ENCODE peak calls at places on chromosomes 11 and 22, in six cellular contexts. One of them, this sample, is unnamed.

GRCh38 chr11:129639300-129639699 is 176.3 kb upstream of the TMEM45B start:
- DNase-seq in left ventricle myocardium inferior: no peak
- DNase-seq in fibroblast of lung: peak
- DNase-seq in PC-3: peak
- DNase-seq in HCT116: peak
- DNase-seq in heart right ventricle: no peak
- DNase-seq in this sample: peak

GRCh38 chr22:23074451-23074850 is 4.1 kb downstream of the GNAZ start:
- DNase-seq in left ventricle myocardium inferior: peak
- DNase-seq in fibroblast of lung: no peak
- DNase-seq in PC-3: no peak
- DNase-seq in HCT116: no peak
- DNase-seq in heart right ventricle: peak
- DNase-seq in this sample: no peak

GRCh38 chr11:31956310-31956709 is 134.6 kb upstream of the RCN1 start:
- DNase-seq in left ventricle myocardium inferior: no peak
- DNase-seq in fibroblast of lung: no peak
- DNase-seq in PC-3: no peak
- DNase-seq in HCT116: no peak
- DNase-seq in heart right ventricle: no peak
- DNase-seq in this sample: no peak

GRCh38 chr11:64036081-64037026 is 623 bp downstream of the FLRT1 start:
- DNase-seq in left ventricle myocardium inferior: peak
- DNase-seq in fibroblast of lung: peak
- DNase-seq in PC-3: peak
- DNase-seq in HCT116: no peak
- DNase-seq in heart right ventricle: peak
- DNase-seq in this sample: no peak

GRCh38 chr22:22201185-22201924 is 43.2 kb upstream of the VPREB1 start:
- DNase-seq in left ventricle myocardium inferior: peak
- DNase-seq in fibroblast of lung: peak
- DNase-seq in PC-3: peak
- DNase-seq in HCT116: no peak
- DNase-seq in heart right ventricle: peak
- DNase-seq in this sample: peak

GRCh38 chr11:335779-336665 is 15.4 kb upstream of the IFITM3 start:
- DNase-seq in left ventricle myocardium inferior: no peak
- DNase-seq in fibroblast of lung: no peak
- DNase-seq in PC-3: no peak
- DNase-seq in HCT116: no peak
- DNase-seq in heart right ventricle: no peak
- DNase-seq in this sample: peak

GRCh38 chr11:131658952-131659351 is 288.5 kb downstream of the NTM start:
- DNase-seq in left ventricle myocardium inferior: no peak
- DNase-seq in fibroblast of lung: no peak
- DNase-seq in PC-3: no peak
- DNase-seq in HCT116: no peak
- DNase-seq in heart right ventricle: no peak
- DNase-seq in this sample: no peak

GRCh38 chr11:84524422-84525051 is 1102.6 kb downstream of the DLG2 start:
- DNase-seq in left ventricle myocardium inferior: no peak
- DNase-seq in fibroblast of lung: peak
- DNase-seq in PC-3: peak
- DNase-seq in HCT116: no peak
- DNase-seq in heart right ventricle: no peak
- DNase-seq in this sample: no peak

GRCh38 chr11:66969584-66970205 is 5.4 kb upstream of the C11orf86 start:
- DNase-seq in left ventricle myocardium inferior: no peak
- DNase-seq in fibroblast of lung: peak
- DNase-seq in PC-3: no peak
- DNase-seq in HCT116: no peak
- DNase-seq in heart right ventricle: no peak
- DNase-seq in this sample: no peak
- H3K27ac ChIP-seq in left ventricle myocardium inferior: no peak
- H3K27ac ChIP-seq in fibroblast of lung: peak
- H3K27ac ChIP-seq in PC-3: peak
- H3K27ac ChIP-seq in HCT116: no peak
- H3K27ac ChIP-seq in heart right ventricle: no peak
- H3K27ac ChIP-seq in this sample: peak

GRCh38 chr22:20137671-20138416 is 6.2 kb downstream of the ZDHHC8 start:
- DNase-seq in left ventricle myocardium inferior: peak
- DNase-seq in fibroblast of lung: no peak
- DNase-seq in PC-3: no peak
- DNase-seq in HCT116: no peak
- DNase-seq in heart right ventricle: peak
- DNase-seq in this sample: no peak
- H3K27ac ChIP-seq in left ventricle myocardium inferior: peak
- H3K27ac ChIP-seq in fibroblast of lung: no peak
- H3K27ac ChIP-seq in PC-3: no peak
- H3K27ac ChIP-seq in HCT116: no peak
- H3K27ac ChIP-seq in heart right ventricle: peak
- H3K27ac ChIP-seq in this sample: no peak

GRCh38 chr22:46600397-46600796 is 19.8 kb upstream of the GRAMD4 start:
- DNase-seq in left ventricle myocardium inferior: no peak
- DNase-seq in fibroblast of lung: no peak
- DNase-seq in PC-3: no peak
- DNase-seq in HCT116: no peak
- DNase-seq in heart right ventricle: no peak
- DNase-seq in this sample: no peak

GRCh38 chr22:46604306-46604690 is 15.9 kb upstream of the GRAMD4 start:
- DNase-seq in left ventricle myocardium inferior: no peak
- DNase-seq in fibroblast of lung: peak
- DNase-seq in PC-3: no peak
- DNase-seq in HCT116: no peak
- DNase-seq in heart right ventricle: no peak
- DNase-seq in this sample: no peak

GRCh38 chr22:46605117-46605516 is 15.1 kb upstream of the GRAMD4 start:
- DNase-seq in left ventricle myocardium inferior: no peak
- DNase-seq in fibroblast of lung: no peak
- DNase-seq in PC-3: no peak
- DNase-seq in HCT116: no peak
- DNase-seq in heart right ventricle: no peak
- DNase-seq in this sample: no peak

GRCh38 chr22:46598737-46599424 is 21.3 kb upstream of the GRAMD4 start:
- DNase-seq in left ventricle myocardium inferior: peak
- DNase-seq in fibroblast of lung: peak
- DNase-seq in PC-3: no peak
- DNase-seq in HCT116: no peak
- DNase-seq in heart right ventricle: no peak
- DNase-seq in this sample: no peak

DNA sequence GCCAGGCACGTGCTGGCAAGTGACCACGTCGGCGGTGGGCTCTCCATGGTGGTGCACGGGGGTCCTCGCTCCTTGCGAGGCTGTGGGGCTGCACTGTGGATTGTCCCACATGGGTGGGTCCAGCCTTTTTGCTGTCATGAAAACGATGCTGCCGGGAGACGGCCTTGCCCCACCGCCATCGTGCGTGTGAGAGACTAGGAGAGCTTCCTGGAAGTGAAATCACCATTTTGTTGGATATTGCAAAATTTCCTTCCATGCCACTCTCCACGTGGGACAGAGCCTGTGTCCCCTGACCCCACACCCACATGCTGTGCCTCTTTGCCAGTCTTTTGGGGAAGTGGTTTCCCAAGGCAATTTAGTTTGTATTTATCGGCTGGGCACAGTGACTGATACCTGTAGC is 18.2 kb upstream of the GRAMD4 start:
- DNase-seq in left ventricle myocardium inferior: peak
- DNase-seq in fibroblast of lung: no peak
- DNase-seq in PC-3: no peak
- DNase-seq in HCT116: no peak
- DNase-seq in heart right ventricle: no peak
- DNase-seq in this sample: no peak
- H3K27ac ChIP-seq in left ventricle myocardium inferior: peak
- H3K27ac ChIP-seq in fibroblast of lung: no peak
- H3K27ac ChIP-seq in PC-3: no peak
- H3K27ac ChIP-seq in HCT116: no peak
- H3K27ac ChIP-seq in heart right ventricle: no peak
- H3K27ac ChIP-seq in this sample: no peak

DNA sequence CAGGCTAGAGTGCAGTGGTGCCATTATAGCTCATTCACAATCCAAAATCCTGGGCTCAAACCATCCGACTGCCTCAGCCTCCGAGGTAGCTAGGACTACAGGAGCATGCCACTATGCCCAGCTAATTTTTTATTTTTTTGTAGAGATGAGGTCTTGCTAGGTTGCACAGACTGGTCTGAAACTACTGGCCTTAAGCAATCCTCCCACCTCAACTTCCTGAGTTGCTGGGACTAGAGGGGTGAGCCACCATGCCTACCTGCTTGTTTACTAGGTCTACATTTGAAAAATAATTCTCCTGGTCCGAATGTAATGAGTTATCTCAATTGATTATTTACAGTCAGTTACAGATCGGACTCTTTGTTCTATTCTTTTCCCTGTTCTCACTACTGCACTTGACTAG is 22.0 kb downstream of the TAF1D start:
- DNase-seq in left ventricle myocardium inferior: no peak
- DNase-seq in fibroblast of lung: no peak
- DNase-seq in PC-3: no peak
- DNase-seq in HCT116: no peak
- DNase-seq in heart right ventricle: no peak
- DNase-seq in this sample: no peak
- H3K27ac ChIP-seq in left ventricle myocardium inferior: no peak
- H3K27ac ChIP-seq in fibroblast of lung: no peak
- H3K27ac ChIP-seq in PC-3: no peak
- H3K27ac ChIP-seq in HCT116: no peak
- H3K27ac ChIP-seq in heart right ventricle: no peak
- H3K27ac ChIP-seq in this sample: no peak

DNA sequence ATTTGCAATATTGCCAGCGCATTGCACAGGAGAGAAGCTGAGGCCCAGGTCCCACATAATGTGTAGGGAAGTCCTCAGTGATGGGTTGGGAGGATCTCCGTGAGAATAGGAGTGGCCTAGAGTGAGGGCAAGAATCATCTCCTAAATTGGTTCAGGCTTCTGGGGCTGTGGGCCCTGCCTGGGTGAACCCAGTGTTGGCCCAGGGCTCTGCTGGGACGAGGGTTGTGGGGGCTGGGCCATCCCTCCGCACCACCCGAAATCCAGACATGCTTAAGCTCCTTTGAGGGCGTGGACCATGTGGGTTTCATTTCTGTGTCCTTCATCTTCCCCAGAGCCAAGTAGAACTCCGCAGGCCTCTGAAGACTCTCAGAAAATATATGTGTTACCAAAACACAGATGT is 3.7 kb downstream of the MICALL1 start:
- DNase-seq in left ventricle myocardium inferior: no peak
- DNase-seq in fibroblast of lung: no peak
- DNase-seq in PC-3: no peak
- DNase-seq in HCT116: no peak
- DNase-seq in heart right ventricle: no peak
- DNase-seq in this sample: no peak
- H3K27ac ChIP-seq in left ventricle myocardium inferior: no peak
- H3K27ac ChIP-seq in fibroblast of lung: no peak
- H3K27ac ChIP-seq in PC-3: no peak
- H3K27ac ChIP-seq in HCT116: no peak
- H3K27ac ChIP-seq in heart right ventricle: no peak
- H3K27ac ChIP-seq in this sample: no peak

GRCh38 chr11:73059915-73060314 is 82.2 kb downstream of the FCHSD2 start:
- DNase-seq in left ventricle myocardium inferior: no peak
- DNase-seq in fibroblast of lung: no peak
- DNase-seq in PC-3: no peak
- DNase-seq in HCT116: no peak
- DNase-seq in heart right ventricle: no peak
- DNase-seq in this sample: no peak

GRCh38 chr11:73055002-73055401 is 87.1 kb downstream of the FCHSD2 start:
- DNase-seq in left ventricle myocardium inferior: no peak
- DNase-seq in fibroblast of lung: no peak
- DNase-seq in PC-3: no peak
- DNase-seq in HCT116: no peak
- DNase-seq in heart right ventricle: no peak
- DNase-seq in this sample: no peak

GRCh38 chr11:73058989-73059674 is 83.0 kb downstream of the FCHSD2 start:
- DNase-seq in left ventricle myocardium inferior: no peak
- DNase-seq in fibroblast of lung: no peak
- DNase-seq in PC-3: no peak
- DNase-seq in HCT116: no peak
- DNase-seq in heart right ventricle: no peak
- DNase-seq in this sample: no peak

GRCh38 chr11:73053964-73054363 is 88.2 kb downstream of the FCHSD2 start:
- DNase-seq in left ventricle myocardium inferior: no peak
- DNase-seq in fibroblast of lung: peak
- DNase-seq in PC-3: no peak
- DNase-seq in HCT116: no peak
- DNase-seq in heart right ventricle: no peak
- DNase-seq in this sample: no peak

GRCh38 chr11:73055655-73056354 is 86.3 kb downstream of the FCHSD2 start:
- DNase-seq in left ventricle myocardium inferior: no peak
- DNase-seq in fibroblast of lung: no peak
- DNase-seq in PC-3: no peak
- DNase-seq in HCT116: no peak
- DNase-seq in heart right ventricle: no peak
- DNase-seq in this sample: no peak
- H3K27ac ChIP-seq in left ventricle myocardium inferior: no peak
- H3K27ac ChIP-seq in fibroblast of lung: no peak
- H3K27ac ChIP-seq in PC-3: no peak
- H3K27ac ChIP-seq in HCT116: no peak
- H3K27ac ChIP-seq in heart right ventricle: no peak
- H3K27ac ChIP-seq in this sample: no peak

DNA sequence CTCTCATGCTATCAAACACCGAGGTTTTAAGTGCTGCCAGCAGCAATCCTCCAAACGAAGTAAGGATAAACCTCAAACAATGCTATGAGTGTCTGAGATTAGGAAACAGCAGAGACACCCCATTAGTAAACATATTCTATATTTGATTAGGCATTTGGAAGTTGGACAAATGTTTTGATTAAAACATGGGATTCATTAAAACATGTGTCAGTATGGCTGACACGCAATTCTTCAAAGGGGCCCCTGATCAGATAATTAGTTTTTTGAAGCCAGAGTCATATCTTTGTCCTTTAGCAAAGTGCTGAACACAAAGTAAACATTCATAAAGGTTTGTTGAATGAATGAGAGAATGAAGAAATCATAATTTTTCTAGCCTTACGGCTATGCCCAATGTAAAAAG is 33.2 kb upstream of the BLID start:
- DNase-seq in left ventricle myocardium inferior: no peak
- DNase-seq in fibroblast of lung: no peak
- DNase-seq in PC-3: no peak
- DNase-seq in HCT116: no peak
- DNase-seq in heart right ventricle: no peak
- DNase-seq in this sample: no peak
- H3K27ac ChIP-seq in left ventricle myocardium inferior: no peak
- H3K27ac ChIP-seq in fibroblast of lung: peak
- H3K27ac ChIP-seq in PC-3: peak
- H3K27ac ChIP-seq in HCT116: peak
- H3K27ac ChIP-seq in heart right ventricle: no peak
- H3K27ac ChIP-seq in this sample: no peak

DNA sequence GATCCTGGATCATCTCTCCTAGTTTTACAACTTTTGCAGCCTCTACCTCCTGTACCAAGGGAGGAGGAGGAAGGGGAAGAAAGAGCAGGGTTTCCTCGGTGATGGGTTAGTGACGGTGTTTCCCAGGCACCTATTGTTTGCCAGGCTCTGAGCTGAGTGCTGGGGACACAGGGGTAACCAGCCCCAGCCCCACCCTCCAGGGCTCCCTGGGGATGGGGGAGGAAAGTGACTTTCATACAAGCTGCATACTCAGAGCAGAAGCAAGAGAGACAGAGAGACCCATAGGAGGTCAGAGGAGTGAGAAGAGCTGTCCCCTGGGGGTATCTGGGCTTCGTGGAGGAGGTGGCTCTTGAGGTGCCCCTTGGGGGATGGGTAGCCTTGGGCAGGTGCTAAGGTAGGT is 89.4 kb upstream of the THY1 start:
- DNase-seq in left ventricle myocardium inferior: no peak
- DNase-seq in fibroblast of lung: no peak
- DNase-seq in PC-3: no peak
- DNase-seq in HCT116: no peak
- DNase-seq in heart right ventricle: no peak
- DNase-seq in this sample: no peak
- H3K27ac ChIP-seq in left ventricle myocardium inferior: no peak
- H3K27ac ChIP-seq in fibroblast of lung: no peak
- H3K27ac ChIP-seq in PC-3: no peak
- H3K27ac ChIP-seq in HCT116: no peak
- H3K27ac ChIP-seq in heart right ventricle: no peak
- H3K27ac ChIP-seq in this sample: no peak